ENCODE peak calls at places on chromosome 6, in eight cellular contexts. P, L, C, U, O, H, M and S are unnamed samples. For H3K4me1, the result is how much of the 10 kb centered on the place peaks cover.

GRCh38 chr6:140779991-140780596 is 1352.6 kb upstream of the GJE1 start:
- DNase-seq in P (no peak), L (no peak), C (no peak), U (no peak), O (no peak), H (no peak), M (no peak), S (peak)

GRCh38 chr6:75884822-75885221 is 135.8 kb downstream of the MYO6 start:
- DNase-seq in P (no peak), L (no peak), C (no peak), U (no peak), O (no peak), H (no peak), M (no peak), S (no peak)

GRCh38 chr6:37517411-37517812 is 17.7 kb upstream of the CCDC167 start:
- DNase-seq in P (no peak), L (no peak), C (peak), U (peak), O (no peak), H (peak), M (peak), S (peak)

GRCh38 chr6:12288844-12289654 is 1.1 kb upstream of the EDN1 start:
- DNase-seq in P (no peak), L (no peak), C (peak), U (no peak), O (peak), H (peak), M (peak), S (peak)

GRCh38 chr6:141956046-141956761 is 176.5 kb upstream of the GJE1 start:
- DNase-seq in P (no peak), L (no peak), C (no peak), U (no peak), O (no peak), H (no peak), M (peak), S (no peak)

GRCh38 chr6:45436544-45437440 is 59.1 kb upstream of the SUPT3H start:
- DNase-seq in P (no peak), L (no peak), C (no peak), U (no peak), O (no peak), H (no peak), M (peak), S (peak)

GRCh38 chr6:127458817-127459216 is 372 bp downstream of the KIAA0408 start:
- DNase-seq in P (peak), L (no peak), C (no peak), U (no peak), O (peak), H (no peak), M (peak), S (no peak)

GRCh38 chr6:9332241-9332640 is 896.9 kb upstream of the SLC35B3 start:
- DNase-seq in P (no peak), L (no peak), C (no peak), U (no peak), O (no peak), H (no peak), M (no peak), S (no peak)

GRCh38 chr6:107192739-107193296 is 77.5 kb upstream of the BEND3 start:
- DNase-seq in P (no peak), L (no peak), C (no peak), U (no peak), O (no peak), H (no peak), M (no peak), S (no peak)

GRCh38 chr6:140566706-140567330 is 1192.4 kb upstream of the CITED2 start:
- DNase-seq in P (no peak), L (no peak), C (no peak), U (no peak), O (no peak), H (no peak), M (peak), S (peak)

GRCh38 chr6:128271011-128271410 is 249.4 kb downstream of the PTPRK start:
- DNase-seq in P (no peak), L (no peak), C (no peak), U (no peak), O (no peak), H (no peak), M (no peak), S (no peak)

GRCh38 chr6:78947962-78948361 is 80.6 kb downstream of the IRAK1BP1 start:
- DNase-seq in P (no peak), L (no peak), C (no peak), U (no peak), O (no peak), H (no peak), M (peak), S (no peak)

GRCh38 chr6:3228046-3228671 is 706 bp upstream of the TUBB2B start:
- DNase-seq in P (no peak), L (peak), C (no peak), U (peak), O (no peak), H (peak), M (no peak), S (no peak)

GRCh38 chr6:100877851-100878250 is 3.3 kb downstream of the ASCC3 start:
- DNase-seq in P (no peak), L (no peak), C (no peak), U (no peak), O (no peak), H (no peak), M (peak), S (no peak)

GRCh38 chr6:43096451-43097097 is 20.5 kb downstream of the PTK7 start:
- DNase-seq in P (no peak), L (peak), C (peak), U (peak), O (no peak), H (no peak), M (peak), S (no peak)

GRCh38 chr6:120274547-120274946 is 925.0 kb upstream of the MAN1A1 start:
- DNase-seq in P (no peak), L (no peak), C (no peak), U (no peak), O (no peak), H (peak), M (no peak), S (no peak)

GRCh38 chr6:88725111-88725711 is 238.2 kb downstream of the RNGTT start:
- DNase-seq in P (peak), L (no peak), C (no peak), U (no peak), O (peak), H (no peak), M (peak), S (no peak)

GRCh38 chr6:16936893-16937292 is 165.0 kb upstream of the STMND1 start:
- DNase-seq in P (no peak), L (no peak), C (no peak), U (no peak), O (no peak), H (no peak), M (no peak), S (no peak)

GRCh38 chr6:98203170-98203806 is 631.1 kb upstream of the POU3F2 start:
- DNase-seq in P (no peak), L (no peak), C (no peak), U (no peak), O (no peak), H (no peak), M (peak), S (no peak)

GRCh38 chr6:139109558-139109957 is 25.3 kb upstream of the HECA start:
- DNase-seq in P (no peak), L (no peak), C (no peak), U (no peak), O (no peak), H (no peak), M (peak), S (peak)

GRCh38 chr6:108164815-108165706 is 761 bp upstream of the NR2E1 start:
- DNase-seq in P (no peak), L (no peak), C (no peak), U (no peak), O (no peak), H (no peak), M (peak), S (no peak)

GRCh38 chr6:64256483-64256882 is 620.9 kb downstream of the PHF3 start:
- DNase-seq in P (no peak), L (no peak), C (no peak), U (no peak), O (no peak), H (no peak), M (no peak), S (no peak)

GRCh38 chr6:154112181-154112809 is 73.3 kb downstream of the OPRM1 start:
- DNase-seq in P (no peak), L (no peak), C (no peak), U (no peak), O (no peak), H (no peak), M (peak), S (no peak)

GRCh38 chr6:44176935-44177509 is 18.4 kb downstream of the CAPN11 start:
- DNase-seq in P (no peak), L (no peak), C (no peak), U (no peak), O (no peak), H (no peak), M (no peak), S (no peak)

GRCh38 chr6:26104457-26105108 is 17.4 kb downstream of the HFE start:
- DNase-seq in P (no peak), L (no peak), C (peak), U (peak), O (no peak), H (peak), M (no peak), S (peak)

GRCh38 chr6:15296735-15297134 is 50.9 kb downstream of the JARID2 start:
- DNase-seq in P (no peak), L (no peak), C (no peak), U (no peak), O (no peak), H (peak), M (no peak), S (no peak)

GRCh38 chr6:110813813-110814487 is 1.3 kb downstream of the CDK19 start:
- DNase-seq in P (no peak), L (no peak), C (peak), U (no peak), O (no peak), H (no peak), M (no peak), S (peak)

GRCh38 chr6:138311268-138311667 is 66.4 kb upstream of the SMIM28 start:
- DNase-seq in P (no peak), L (no peak), C (no peak), U (no peak), O (no peak), H (no peak), M (no peak), S (no peak)

GRCh38 chr6:32046450-32047083 is 8.4 kb downstream of the CYP21A2 start:
- DNase-seq in P (peak), L (peak), C (no peak), U (peak), O (peak), H (no peak), M (peak), S (no peak)

GRCh38 chr6:168700880-168701279 is 259.9 kb downstream of the SMOC2 start:
- DNase-seq in P (no peak), L (peak), C (peak), U (no peak), O (no peak), H (no peak), M (no peak), S (peak)

GRCh38 chr6:108638993-108639392 is 78.3 kb downstream of the FOXO3 start:
- DNase-seq in P (no peak), L (no peak), C (no peak), U (no peak), O (no peak), H (no peak), M (no peak), S (no peak)

GRCh38 chr6:126307859-126308258 is 32.1 kb upstream of the CENPW start:
- DNase-seq in P (peak), L (no peak), C (no peak), U (no peak), O (no peak), H (no peak), M (peak), S (no peak)

GRCh38 chr6:111105578-111105977 is 18.3 kb downstream of the SLC16A10 start:
- DNase-seq in P (peak), L (peak), C (peak), U (no peak), O (no peak), H (no peak), M (peak), S (peak)

GRCh38 chr6:2871102-2871501 is 29.4 kb upstream of the SERPINB1 start:
- DNase-seq in P (no peak), L (no peak), C (no peak), U (no peak), O (no peak), H (no peak), M (no peak), S (no peak)

GRCh38 chr6:16944601-16945000 is 157.2 kb upstream of the STMND1 start:
- DNase-seq in P (no peak), L (no peak), C (no peak), U (no peak), O (no peak), H (no peak), M (peak), S (no peak)

GRCh38 chr6:91045152-91045551 is 458.3 kb upstream of the MAP3K7 start:
- DNase-seq in P (no peak), L (no peak), C (no peak), U (no peak), O (no peak), H (no peak), M (no peak), S (no peak)

GRCh38 chr6:169850154-169850553 is 98.7 kb downstream of the ERMARD start:
- DNase-seq in P (no peak), L (no peak), C (no peak), U (peak), O (peak), H (no peak), M (no peak), S (no peak)

GRCh38 chr6:37283268-37283667 is 25.3 kb upstream of the TMEM217 start:
- DNase-seq in P (no peak), L (no peak), C (no peak), U (no peak), O (no peak), H (no peak), M (peak), S (no peak)

GRCh38 chr6:117237561-117237960 is 27.8 kb upstream of the VGLL2 start:
- DNase-seq in P (no peak), L (no peak), C (no peak), U (no peak), O (no peak), H (no peak), M (peak), S (no peak)

GRCh38 chr6:19697744-19698290 is 139.4 kb upstream of the ID4 start:
- DNase-seq in P (no peak), L (no peak), C (no peak), U (no peak), O (no peak), H (peak), M (peak), S (no peak)

GRCh38 chr6:30985490-30985889 is 2.0 kb downstream of the MUC21 start:
- DNase-seq in P (no peak), L (no peak), C (no peak), U (no peak), O (no peak), H (no peak), M (no peak), S (no peak)

GRCh38 chr6:30983439-30983838 is at the start of gene MUC21:
- DNase-seq in P (no peak), L (no peak), C (no peak), U (no peak), O (no peak), H (no peak), M (no peak), S (no peak)

GRCh38 chr6:30979690-30980089 is 3.8 kb upstream of the MUC21 start:
- DNase-seq in P (no peak), L (no peak), C (no peak), U (no peak), O (no peak), H (no peak), M (no peak), S (no peak)

GRCh38 chr6:30979076-30979475 is 4.4 kb upstream of the MUC21 start:
- DNase-seq in P (no peak), L (no peak), C (no peak), U (no peak), O (no peak), H (peak), M (no peak), S (no peak)

GRCh38 chr6:30981942-30982772 is 1.4 kb upstream of the MUC21 start:
- DNase-seq in P (no peak), L (no peak), C (no peak), U (no peak), O (peak), H (no peak), M (peak), S (peak)
- H3K27ac ChIP-seq in P (peak), L (no peak), C (no peak), U (no peak), O (no peak), H (no peak), M (no peak), S (peak)

GRCh38 chr6:35036059-35036827 is 104.9 kb downstream of the TCP11 start:
- DNase-seq in P (no peak), L (no peak), C (no peak), U (no peak), O (no peak), H (no peak), M (no peak), S (no peak)
- H3K4me1 ChIP-seq in P (under half), L (under half), C (under half), U (half or more), O (half or more), H (under half), M (under half), S (under half)

DNA sequence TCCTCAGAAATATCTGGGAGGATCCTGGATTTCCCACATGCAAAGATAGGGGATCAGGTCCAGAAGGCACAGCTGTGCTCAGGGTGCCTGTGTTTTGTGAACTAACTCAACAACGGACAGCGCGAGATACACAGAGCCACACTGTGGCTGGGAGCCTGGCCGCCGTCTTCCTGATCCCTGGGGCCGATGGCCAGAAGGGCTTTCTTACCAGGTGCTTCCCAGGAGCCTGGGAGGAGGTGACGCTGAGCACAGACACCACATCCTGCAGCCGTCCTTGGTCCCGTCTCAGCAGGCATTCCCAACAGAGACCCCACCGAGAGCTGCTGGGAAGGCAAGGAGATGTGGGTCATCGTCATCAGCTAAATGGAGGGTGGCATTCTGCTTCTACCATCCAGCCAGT is 144.6 kb upstream of the AFDN start:
- DNase-seq in P (no peak), L (no peak), C (no peak), U (no peak), O (no peak), H (no peak), M (no peak), S (no peak)
- H3K27ac ChIP-seq in P (peak), L (peak), C (peak), U (peak), O (no peak), H (no peak), M (no peak), S (peak)

DNA sequence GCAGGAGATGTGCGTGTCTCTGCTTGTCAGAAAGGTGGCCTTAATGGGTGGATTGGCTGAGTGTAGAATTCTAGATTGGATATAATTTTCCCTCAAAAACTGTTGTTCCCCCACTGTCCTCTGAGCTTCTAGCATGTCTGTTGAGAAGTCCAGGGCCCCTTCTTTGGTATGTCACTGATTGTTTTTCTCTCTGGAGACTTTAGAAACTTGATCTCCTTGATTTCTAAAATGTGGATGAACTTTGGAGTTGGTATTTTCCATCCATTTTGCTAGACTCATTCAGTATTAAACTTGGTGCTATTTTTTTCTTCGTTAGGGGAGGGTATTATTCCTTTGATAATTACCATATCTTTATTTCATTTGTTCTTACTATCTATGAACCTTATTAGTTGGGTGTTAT is 68.3 kb downstream of the ARID1B start:
- DNase-seq in P (no peak), L (no peak), C (no peak), U (no peak), O (no peak), H (no peak), M (no peak), S (no peak)
- H3K4me1 ChIP-seq in P (half or more), L (under half), C (under half), U (half or more), O (half or more), H (under half), M (under half), S (under half)

GRCh38 chr6:6798430-6798829 is 209.9 kb downstream of the LY86 start:
- DNase-seq in P (no peak), L (no peak), C (no peak), U (no peak), O (no peak), H (no peak), M (no peak), S (no peak)
- H3K27ac ChIP-seq in P (no peak), L (no peak), C (no peak), U (no peak), O (no peak), H (peak), M (no peak), S (no peak)

GRCh38 chr6:72787521-72788031 is 165.7 kb downstream of the KCNQ5 start:
- DNase-seq in P (peak), L (no peak), C (no peak), U (no peak), O (no peak), H (no peak), M (peak), S (no peak)

GRCh38 chr6:72784581-72784980 is 162.7 kb downstream of the KCNQ5 start:
- DNase-seq in P (no peak), L (no peak), C (no peak), U (no peak), O (no peak), H (no peak), M (peak), S (no peak)

GRCh38 chr6:72789145-72789544 is 167.3 kb downstream of the KCNQ5 start:
- DNase-seq in P (no peak), L (no peak), C (no peak), U (no peak), O (no peak), H (peak), M (no peak), S (no peak)

GRCh38 chr6:72784071-72784470 is 162.2 kb downstream of the KCNQ5 start:
- DNase-seq in P (no peak), L (no peak), C (no peak), U (no peak), O (no peak), H (no peak), M (peak), S (no peak)

DNA sequence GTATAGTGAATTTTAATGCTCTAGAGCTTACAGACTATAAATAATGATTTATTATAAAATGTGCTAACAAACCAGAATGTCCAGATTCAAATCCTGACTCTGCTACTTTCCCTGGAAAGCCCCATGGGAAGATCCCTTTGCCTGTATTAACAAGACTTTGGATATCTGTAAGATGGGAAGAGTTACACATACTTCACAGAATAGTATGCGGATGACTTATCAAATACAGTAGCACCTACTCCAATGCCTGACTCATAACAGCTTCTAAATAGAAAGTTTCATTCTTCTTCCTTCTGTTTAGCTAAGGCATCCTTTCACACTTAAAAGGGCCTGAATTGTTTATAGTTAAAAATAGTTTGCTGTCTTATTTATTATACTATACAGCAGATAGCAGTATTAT is 166.3 kb downstream of the KCNQ5 start:
- DNase-seq in P (no peak), L (no peak), C (no peak), U (no peak), O (no peak), H (no peak), M (peak), S (no peak)
- H3K4me1 ChIP-seq in P (under half), L (under half), C (under half), U (under half), O (under half), H (under half), M (under half), S (under half)

GRCh38 chr6:150683320-150683719 is 83.6 kb downstream of the PLEKHG1 start:
- DNase-seq in P (peak), L (peak), C (no peak), U (peak), O (no peak), H (no peak), M (no peak), S (no peak)
- H3K27ac ChIP-seq in P (peak), L (peak), C (peak), U (peak), O (no peak), H (no peak), M (no peak), S (no peak)

DNA sequence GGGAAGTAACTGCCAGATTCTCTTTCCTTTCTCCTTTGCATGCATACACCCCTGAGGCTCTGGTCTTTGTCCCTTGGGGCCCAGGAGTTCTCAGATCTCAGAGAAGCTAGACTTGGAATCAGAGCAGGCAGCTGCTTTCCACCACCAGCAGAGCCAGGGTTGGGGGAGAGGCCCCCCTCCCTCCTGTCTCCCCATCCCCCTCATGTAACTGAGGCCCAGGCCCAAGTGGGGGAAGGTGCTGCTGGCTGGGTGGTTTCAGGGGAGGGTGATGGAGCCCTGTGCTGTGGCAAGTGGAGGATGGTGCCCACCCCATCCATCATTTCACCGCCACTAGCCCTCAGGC is 16.4 kb downstream of the FOXP4 start:
- DNase-seq in P (no peak), L (no peak), C (no peak), U (no peak), O (no peak), H (no peak), M (no peak), S (no peak)
- H3K4me1 ChIP-seq in P (under half), L (under half), C (under half), U (under half), O (under half), H (under half), M (under half), S (under half)